ENCODE peak calls at places on chromosomes 5 and 9, in four cellular contexts. One of them, this sample, is unnamed.
A peak's percentile ranks its signal among the peaks of the same experiment; 100 is the strongest.

GRCh38 chr9:133889498-133890301 is 102.4 kb downstream of the VAV2 start:
- DNase-seq in activated naive CD4-positive, alpha-beta T cell: no peak
- DNase-seq in transverse colon: no peak
- DNase-seq in Right ventricle myocardium superior: no peak
- DNase-seq in this sample: no peak

GRCh38 chr5:174736351-174736721 is 12.0 kb downstream of the MSX2 start:
- DNase-seq in activated naive CD4-positive, alpha-beta T cell: no peak
- DNase-seq in transverse colon: no peak
- DNase-seq in Right ventricle myocardium superior: no peak
- DNase-seq in this sample: no peak

GRCh38 chr5:33608476-33609026 is 167.8 kb downstream of the TARS1 start:
- DNase-seq in activated naive CD4-positive, alpha-beta T cell: no peak
- DNase-seq in transverse colon: no peak
- DNase-seq in Right ventricle myocardium superior: no peak
- DNase-seq in this sample: no peak

GRCh38 chr9:37987467-37987981 is 81.5 kb downstream of the SHB start:
- DNase-seq in activated naive CD4-positive, alpha-beta T cell: no peak
- DNase-seq in transverse colon: no peak
- DNase-seq in Right ventricle myocardium superior: peak; percentile 61
- DNase-seq in this sample: no peak

GRCh38 chr5:143021595-143021994 is 251.4 kb downstream of the ARHGAP26 start:
- DNase-seq in activated naive CD4-positive, alpha-beta T cell: no peak
- DNase-seq in transverse colon: no peak
- DNase-seq in Right ventricle myocardium superior: no peak
- DNase-seq in this sample: no peak

GRCh38 chr5:93219641-93220145 is 361.3 kb downstream of the NR2F1-AS1 start:
- DNase-seq in activated naive CD4-positive, alpha-beta T cell: no peak
- DNase-seq in transverse colon: no peak
- DNase-seq in Right ventricle myocardium superior: no peak
- DNase-seq in this sample: no peak

GRCh38 chr9:33375238-33375840 is 27.0 kb downstream of the AQP7 start:
- DNase-seq in activated naive CD4-positive, alpha-beta T cell: no peak
- DNase-seq in transverse colon: no peak
- DNase-seq in Right ventricle myocardium superior: no peak
- DNase-seq in this sample: no peak

GRCh38 chr5:65855758-65856157 is 70.6 kb upstream of the ERBIN start:
- DNase-seq in activated naive CD4-positive, alpha-beta T cell: no peak
- DNase-seq in transverse colon: no peak
- DNase-seq in Right ventricle myocardium superior: no peak
- DNase-seq in this sample: no peak

GRCh38 chr5:131787736-131788135 is 9.1 kb downstream of the FNIP1 start:
- DNase-seq in activated naive CD4-positive, alpha-beta T cell: no peak
- DNase-seq in transverse colon: no peak
- DNase-seq in Right ventricle myocardium superior: no peak
- DNase-seq in this sample: no peak

GRCh38 chr5:14050821-14051220 is 92.3 kb upstream of the TRIO start:
- DNase-seq in activated naive CD4-positive, alpha-beta T cell: no peak
- DNase-seq in transverse colon: no peak
- DNase-seq in Right ventricle myocardium superior: no peak
- DNase-seq in this sample: no peak

GRCh38 chr5:72586788-72587530 is 79.7 kb upstream of the ZNF366 start:
- DNase-seq in activated naive CD4-positive, alpha-beta T cell: no peak
- DNase-seq in transverse colon: no peak
- DNase-seq in Right ventricle myocardium superior: no peak
- DNase-seq in this sample: no peak

GRCh38 chr9:109101810-109102209 is 17.9 kb downstream of the TMEM245 start:
- DNase-seq in activated naive CD4-positive, alpha-beta T cell: no peak
- DNase-seq in transverse colon: no peak
- DNase-seq in Right ventricle myocardium superior: no peak
- DNase-seq in this sample: no peak

GRCh38 chr9:36802171-36802920 is 229.7 kb downstream of the MELK start:
- DNase-seq in activated naive CD4-positive, alpha-beta T cell: no peak
- DNase-seq in transverse colon: no peak
- DNase-seq in Right ventricle myocardium superior: no peak
- DNase-seq in this sample: no peak

GRCh38 chr9:121350993-121351561 is 19.0 kb downstream of the STOM start:
- DNase-seq in activated naive CD4-positive, alpha-beta T cell: no peak
- DNase-seq in transverse colon: peak; percentile 68
- DNase-seq in Right ventricle myocardium superior: peak; percentile 72
- DNase-seq in this sample: peak; percentile 90

GRCh38 chr5:78065663-78066062 is 228.8 kb downstream of the AP3B1 start:
- DNase-seq in activated naive CD4-positive, alpha-beta T cell: no peak
- DNase-seq in transverse colon: no peak
- DNase-seq in Right ventricle myocardium superior: no peak
- DNase-seq in this sample: no peak

GRCh38 chr5:14745188-14745563 is 80.7 kb downstream of the OTULIN start:
- DNase-seq in activated naive CD4-positive, alpha-beta T cell: no peak
- DNase-seq in transverse colon: no peak
- DNase-seq in Right ventricle myocardium superior: no peak
- DNase-seq in this sample: no peak

GRCh38 chr9:89869774-89870173 is 265.0 kb downstream of the GADD45G start:
- DNase-seq in activated naive CD4-positive, alpha-beta T cell: no peak
- DNase-seq in transverse colon: no peak
- DNase-seq in Right ventricle myocardium superior: no peak
- DNase-seq in this sample: no peak

GRCh38 chr5:149938272-149938671 is 6.3 kb downstream of the PDE6A start:
- DNase-seq in activated naive CD4-positive, alpha-beta T cell: no peak
- DNase-seq in transverse colon: peak; percentile 74
- DNase-seq in Right ventricle myocardium superior: peak; percentile 84
- DNase-seq in this sample: no peak

GRCh38 chr5:175683921-175684320 is 26.1 kb downstream of the HRH2 start:
- DNase-seq in activated naive CD4-positive, alpha-beta T cell: no peak
- DNase-seq in transverse colon: no peak
- DNase-seq in Right ventricle myocardium superior: no peak
- DNase-seq in this sample: no peak